ENCODE peak calls at places on chromosomes 13 and 19, in five cellular contexts. P, C, B, J and I are unnamed samples.

GRCh38 chr19:39246951-39247669 is 1.5 kb downstream of the IFNL4 start:
- DNase-seq in P (no peak), C (peak; percentile 30), B (no peak), J (peak; percentile 26), I (peak; percentile 37)

GRCh38 chr13:37326319-37326718 is 220.9 kb upstream of the CSNK1A1L start:
- DNase-seq in P (no peak), C (no peak), B (no peak), J (no peak), I (no peak)

GRCh38 chr19:38030681-38031422 is 123.8 kb downstream of the SIPA1L3 start:
- DNase-seq in P (no peak), C (no peak), B (no peak), J (no peak), I (no peak)

GRCh38 chr19:18396471-18397241 is 766 bp downstream of the LRRC25 start:
- DNase-seq in P (no peak), C (no peak), B (no peak), J (no peak), I (no peak)

GRCh38 chr13:110820311-110820710 is 94.6 kb downstream of the ANKRD10 start:
- DNase-seq in P (peak; percentile 91), C (no peak), B (no peak), J (no peak), I (no peak)

GRCh38 chr19:1104452-1105216 is 840 bp downstream of the GPX4 start:
- DNase-seq in P (no peak), C (peak; percentile 64), B (no peak), J (peak; percentile 81), I (peak; percentile 80)

GRCh38 chr19:38728752-38729541 is 15.3 kb downstream of the CAPN12 start:
- DNase-seq in P (no peak), C (no peak), B (no peak), J (no peak), I (no peak)

GRCh38 chr19:49871349-49871985 is 4.1 kb upstream of the PNKP start:
- DNase-seq in P (no peak), C (no peak), B (no peak), J (no peak), I (no peak)

GRCh38 chr19:2140193-2140545 is 11.2 kb downstream of the AP3D1 start:
- DNase-seq in P (no peak), C (no peak), B (no peak), J (no peak), I (no peak)

GRCh38 chr19:32241957-32242710 is 103.3 kb upstream of the ZNF507 start:
- DNase-seq in P (no peak), C (no peak), B (no peak), J (no peak), I (no peak)